ENCODE peak calls at places on chromosomes 12 and 14, in five cellular contexts. S is hippocampal formation, R is GM04504, H is neural progenitor cell, I is SW 1271. Z is an unnamed sample.

GRCh38 chr14:70972107-70972976 is 65.1 kb downstream of the PCNX1 start:
- DNase-seq in H (peak; percentile 88), R (peak; percentile 61), I (peak; percentile 69), S (peak; percentile 76), Z (peak; percentile 64)

GRCh38 chr12:19003110-19003509 is 126.4 kb upstream of the PLEKHA5 start:
- DNase-seq in R (no peak), H (no peak), I (no peak), S (no peak), Z (no peak)

GRCh38 chr14:52906141-52906601 is 44.7 kb downstream of the FERMT2 start:
- DNase-seq in I (peak; percentile 82), S (no peak), H (no peak), R (no peak), Z (no peak)

GRCh38 chr14:64688801-64689200 is 15.4 kb upstream of the PLEKHG3 start:
- DNase-seq in S (no peak), H (no peak), R (no peak), I (no peak), Z (no peak)

GRCh38 chr12:71194657-71195056 is 36.9 kb upstream of the TSPAN8 start:
- DNase-seq in H (no peak), I (no peak), R (no peak), S (no peak), Z (no peak)

GRCh38 chr12:130205531-130205930 is 43.3 kb downstream of the FZD10 start:
- DNase-seq in I (no peak), R (no peak), S (no peak), H (no peak), Z (no peak)

GRCh38 chr14:50677527-50678063 is 9.5 kb upstream of the SAV1 start:
- DNase-seq in S (no peak), I (peak; percentile 88), R (no peak), H (no peak), Z (no peak)

GRCh38 chr14:52338282-52338681 is 24.2 kb downstream of the PTGER2 start:
- DNase-seq in R (no peak), H (no peak), S (no peak), I (peak; percentile 48), Z (no peak)

GRCh38 chr12:75650989-75651695 is 139.7 kb upstream of the KRR1 start:
- DNase-seq in H (no peak), R (no peak), S (no peak), I (no peak), Z (no peak)

GRCh38 chr12:110796952-110797351 is 49.8 kb upstream of the CCDC63 start:
- DNase-seq in I (no peak), H (no peak), R (no peak), S (no peak), Z (no peak)

GRCh38 chr14:88488897-88489296 is 65.9 kb downstream of the PTPN21 start:
- DNase-seq in R (no peak), S (no peak), H (no peak), I (no peak), Z (no peak)

GRCh38 chr12:104115587-104115975 is 22.4 kb downstream of the NFYB start:
- DNase-seq in R (no peak), H (no peak), S (no peak), I (no peak), Z (no peak)

GRCh38 chr12:53798575-53798974 is 46.8 kb upstream of the CISTR start:
- DNase-seq in H (no peak), I (no peak), R (no peak), S (peak; percentile 62), Z (no peak)

GRCh38 chr14:94775875-94776217 is 5.9 kb upstream of the GSC start:
- DNase-seq in I (no peak), R (no peak), H (no peak), S (no peak), Z (no peak)

GRCh38 chr14:93954900-93955891 is 21.2 kb downstream of the ASB2 start:
- DNase-seq in S (no peak), H (no peak), R (no peak), I (no peak), Z (no peak)

GRCh38 chr14:23071244-23071974 is 14.1 kb upstream of the CDH24 start:
- DNase-seq in R (peak; percentile 82), I (no peak), H (peak; percentile 94), S (no peak), Z (no peak)

GRCh38 chr12:20505056-20505455 is 136.7 kb downstream of the PDE3A start:
- DNase-seq in H (no peak), I (no peak), S (no peak), R (no peak), Z (no peak)

GRCh38 chr14:37708481-37708880 is 113.1 kb downstream of the TTC6 start:
- DNase-seq in I (no peak), H (no peak), S (no peak), R (no peak), Z (no peak)

GRCh38 chr14:26820101-26820500 is 222.3 kb upstream of the NOVA1 start:
- DNase-seq in S (no peak), H (no peak), I (no peak), R (no peak), Z (peak; percentile 1)

GRCh38 chr12:62371661-62372060 is 95.0 kb upstream of the MON2 start:
- DNase-seq in S (no peak), H (no peak), I (no peak), R (no peak), Z (no peak)

GRCh38 chr14:44701563-44702263 is 194.6 kb upstream of the FSCB start:
- DNase-seq in S (no peak), H (peak; percentile 3), I (no peak), R (no peak), Z (peak; percentile 13)

GRCh38 chr12:7354521-7354920 is 50.6 kb downstream of the ACSM4 start:
- DNase-seq in R (no peak), I (no peak), S (no peak), H (no peak), Z (no peak)

GRCh38 chr14:52025952-52026510 is 36.7 kb downstream of the RTRAF start:
- DNase-seq in I (no peak), R (no peak), H (no peak), S (no peak), Z (no peak)